ENCODE peak calls at places on chromosomes 3 and 15, in five cellular contexts. T is HTR-8/SVneo, F is SHP77, Y is AG20443, U is neural progenitor cell. K is an unnamed sample.

GRCh38 chr15:95639208-95639607 is 691.3 kb upstream of the NR2F2 start:
- DNase-seq in T (no peak), F (no peak), Y (no peak), U (no peak), K (no peak)

GRCh38 chr3:24645047-24645446 is 150.4 kb upstream of the THRB start:
- DNase-seq in T (no peak), F (no peak), Y (no peak), U (no peak), K (no peak)

GRCh38 chr3:194691481-194692281 is 6.0 kb downstream of the FAM43A start:
- DNase-seq in T (no peak), F (no peak), Y (no peak), U (no peak), K (no peak)

GRCh38 chr3:152317956-152318355 is 49.2 kb downstream of the MBNL1 start:
- DNase-seq in T (peak), F (no peak), Y (peak), U (no peak), K (no peak)

GRCh38 chr3:127204841-127205582 is 12.1 kb downstream of the PRR23E start:
- DNase-seq in T (no peak), F (no peak), Y (peak), U (no peak), K (no peak)

GRCh38 chr15:80207887-80208286 is 44.1 kb downstream of the CTXND1 start:
- DNase-seq in T (no peak), F (no peak), Y (no peak), U (no peak), K (no peak)

GRCh38 chr3:52532838-52533622 is 627 bp downstream of the NT5DC2 start:
- DNase-seq in T (peak), F (no peak), Y (peak), U (peak), K (no peak)

GRCh38 chr3:193800138-193801043 is 207.4 kb downstream of the OPA1 start:
- DNase-seq in T (no peak), F (no peak), Y (no peak), U (no peak), K (no peak)

GRCh38 chr15:55164284-55164683 is 32.5 kb downstream of the RSL24D1 start:
- DNase-seq in T (no peak), F (no peak), Y (no peak), U (no peak), K (no peak)

GRCh38 chr3:30625541-30626438 is 19.4 kb downstream of the TGFBR2 start:
- DNase-seq in T (no peak), F (no peak), Y (no peak), U (no peak), K (no peak)

GRCh38 chr3:47370887-47371697 is 9.7 kb upstream of the PTPN23 start:
- DNase-seq in T (no peak), F (no peak), Y (peak), U (peak), K (no peak)

GRCh38 chr3:124928333-124929202 is 6.0 kb downstream of the MUC13 start:
- DNase-seq in T (peak), F (peak), Y (peak), U (peak), K (peak)

GRCh38 chr15:95377251-95377852 is 953.1 kb upstream of the NR2F2 start:
- DNase-seq in T (no peak), F (no peak), Y (no peak), U (no peak), K (no peak)

K was measured in Panc1.